ENCODE peak calls at places on chromosomes 6 and 20, in nine cellular contexts. I, G, D, R, J, H, T, F and V are unnamed samples.

GRCh38 chr6:56488281-56488680 is 154.4 kb downstream of the DST start:
- DNase-seq in I (no peak), G (no peak), D (no peak), R (no peak), J (no peak), H (no peak), T (no peak), F (no peak), V (no peak)

GRCh38 chr20:24034820-24035219 is 46.2 kb upstream of the GGTLC1 start:
- DNase-seq in I (no peak), G (peak), D (peak), R (no peak), J (no peak), H (no peak), T (no peak), F (no peak), V (no peak)

GRCh38 chr20:49424536-49424935 is 57.9 kb downstream of the KCNB1 start:
- DNase-seq in I (no peak), G (no peak), D (no peak), R (no peak), J (no peak), H (peak), T (no peak), F (no peak), V (no peak)

GRCh38 chr20:8389381-8390368 is 257.6 kb downstream of the PLCB1 start:
- DNase-seq in I (no peak), G (no peak), D (peak), R (no peak), J (peak), H (peak), T (no peak), F (no peak), V (peak)

GRCh38 chr6:123962508-123962907 is 158.8 kb downstream of the NKAIN2 start:
- DNase-seq in I (no peak), G (peak), D (no peak), R (no peak), J (no peak), H (no peak), T (no peak), F (no peak), V (peak)

GRCh38 chr20:6651016-6651415 is 116.5 kb upstream of the BMP2 start:
- DNase-seq in I (no peak), G (no peak), D (peak), R (no peak), J (peak), H (peak), T (peak), F (no peak), V (no peak)

GRCh38 chr20:4962257-4962855 is 39.0 kb downstream of the SLC23A2 start:
- DNase-seq in I (peak), G (no peak), D (no peak), R (no peak), J (no peak), H (no peak), T (no peak), F (no peak), V (no peak)

GRCh38 chr6:3403244-3404154 is 53.4 kb downstream of the SLC22A23 start:
- DNase-seq in I (no peak), G (peak), D (no peak), R (no peak), J (no peak), H (no peak), T (no peak), F (no peak), V (peak)

GRCh38 chr6:27096834-27097511 is 150.5 kb upstream of the PRSS16 start:
- DNase-seq in I (no peak), G (peak), D (peak), R (peak), J (peak), H (peak), T (peak), F (no peak), V (peak)
- H3K4me3 ChIP-seq in I (no peak), G (peak), D (peak), R (no peak), J (peak), H (peak), T (peak), F (peak), V (peak)

GRCh38 chr20:32019563-32020463 is 9.6 kb downstream of the CCM2L start:
- DNase-seq in I (no peak), G (no peak), D (no peak), R (no peak), J (no peak), H (peak), T (no peak), F (no peak), V (no peak)
- H3K4me3 ChIP-seq in I (no peak), G (no peak), D (no peak), R (no peak), J (no peak), H (no peak), T (no peak), F (peak), V (peak)

GRCh38 chr20:1809121-1809520 is 86.1 kb upstream of the SIRPA start:
- DNase-seq in I (no peak), G (no peak), D (peak), R (no peak), J (peak), H (peak), T (peak), F (no peak), V (no peak)
- H3K4me3 ChIP-seq in I (no peak), G (no peak), D (no peak), R (no peak), J (no peak), H (peak), T (no peak), F (no peak), V (no peak)

GRCh38 chr6:25875563-25875905 is 1.5 kb upstream of the SLC17A3 start:
- DNase-seq in I (no peak), G (no peak), D (no peak), R (no peak), J (no peak), H (no peak), T (no peak), F (no peak), V (no peak)
- H3K4me3 ChIP-seq in I (no peak), G (no peak), D (no peak), R (no peak), J (no peak), H (no peak), T (no peak), F (no peak), V (no peak)

GRCh38 chr6:26594730-26595632 is 1.8 kb upstream of the ABT1 start:
- DNase-seq in I (no peak), G (peak), D (peak), R (no peak), J (peak), H (peak), T (no peak), F (no peak), V (no peak)
- H3K4me3 ChIP-seq in I (peak), G (peak), D (no peak), R (no peak), J (peak), H (peak), T (peak), F (peak), V (no peak)

GRCh38 chr20:2798095-2798805 is 2.2 kb downstream of the CPXM1 start:
- DNase-seq in I (no peak), G (no peak), D (no peak), R (no peak), J (no peak), H (no peak), T (no peak), F (no peak), V (no peak)
- H3K4me3 ChIP-seq in I (no peak), G (no peak), D (no peak), R (no peak), J (no peak), H (no peak), T (no peak), F (no peak), V (no peak)

DNA sequence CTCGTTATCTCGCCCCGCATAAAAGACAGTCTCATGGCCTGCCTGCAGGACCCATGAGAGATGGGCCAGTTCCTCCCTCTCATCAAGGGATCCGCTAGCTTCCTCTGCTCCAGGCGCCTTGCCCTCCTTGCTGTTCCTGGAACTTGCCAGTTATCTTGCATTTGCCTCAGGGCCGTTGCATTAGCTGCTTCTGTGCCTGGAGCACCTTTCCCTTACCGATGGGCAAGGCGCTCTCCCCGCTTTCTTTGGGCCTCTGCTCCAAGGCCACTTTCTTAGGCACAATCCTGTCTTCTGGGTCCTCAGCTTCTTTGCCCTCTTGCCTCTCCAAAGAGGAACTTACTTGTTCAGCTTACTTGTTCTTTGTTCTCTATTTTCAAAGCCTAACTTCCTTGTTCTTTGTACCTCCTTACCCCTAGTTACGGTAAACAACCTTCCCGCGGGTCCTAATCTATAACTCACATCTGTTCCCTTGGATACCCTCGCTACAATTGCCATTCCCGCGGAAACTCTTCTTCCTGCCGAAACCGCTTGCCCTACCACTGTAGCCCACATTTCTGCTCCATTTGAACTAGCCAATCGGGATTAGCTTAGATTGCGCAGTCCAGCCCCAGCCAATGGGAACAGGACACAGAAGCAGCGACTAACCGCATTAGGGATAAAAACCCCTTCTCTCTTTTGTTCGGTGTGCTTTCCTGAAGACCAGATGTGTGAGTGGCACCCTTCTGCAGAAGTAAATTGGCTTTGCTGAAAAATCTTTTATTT is 887 bp upstream of the NSFL1C start:
- DNase-seq in I (no peak), G (no peak), D (no peak), R (no peak), J (no peak), H (no peak), T (no peak), F (no peak), V (no peak)
- H3K4me3 ChIP-seq in I (no peak), G (peak), D (no peak), R (no peak), J (no peak), H (no peak), T (no peak), F (peak), V (peak)

DNA sequence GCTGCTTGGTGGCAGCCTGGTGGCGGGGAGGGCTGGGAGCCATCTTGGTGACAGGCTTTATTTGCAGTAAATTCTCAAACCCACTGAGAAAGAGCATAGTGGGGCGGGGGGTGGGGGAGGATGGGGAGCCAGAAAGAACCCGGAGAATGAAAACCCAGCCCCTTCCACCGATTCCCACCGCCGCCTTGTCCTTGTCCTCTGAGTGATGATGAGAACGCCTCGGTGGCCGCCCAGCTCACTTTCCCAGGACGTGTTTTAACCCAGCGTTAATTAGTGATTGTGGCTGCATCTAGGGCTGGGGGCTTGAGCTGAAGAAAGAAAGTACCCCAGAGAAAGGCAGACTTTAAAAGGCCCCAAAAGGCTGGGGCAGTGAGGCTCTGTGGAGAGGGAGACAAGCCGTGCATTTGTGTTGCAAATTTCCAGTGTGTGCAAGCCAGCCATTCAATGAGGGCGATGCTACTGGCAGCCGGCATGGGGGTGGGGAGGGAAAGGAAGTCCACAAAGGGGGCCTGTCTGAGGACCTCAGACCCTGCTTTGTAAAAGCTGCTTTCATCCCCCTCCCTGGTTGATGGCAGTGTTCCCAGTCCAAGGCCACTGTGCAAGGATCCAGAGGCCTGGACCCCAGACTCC is 6.2 kb upstream of the GHRH start:
- DNase-seq in I (no peak), G (no peak), D (no peak), R (no peak), J (no peak), H (no peak), T (no peak), F (no peak), V (no peak)
- H3K4me3 ChIP-seq in I (no peak), G (no peak), D (no peak), R (no peak), J (no peak), H (no peak), T (no peak), F (no peak), V (no peak)

DNA sequence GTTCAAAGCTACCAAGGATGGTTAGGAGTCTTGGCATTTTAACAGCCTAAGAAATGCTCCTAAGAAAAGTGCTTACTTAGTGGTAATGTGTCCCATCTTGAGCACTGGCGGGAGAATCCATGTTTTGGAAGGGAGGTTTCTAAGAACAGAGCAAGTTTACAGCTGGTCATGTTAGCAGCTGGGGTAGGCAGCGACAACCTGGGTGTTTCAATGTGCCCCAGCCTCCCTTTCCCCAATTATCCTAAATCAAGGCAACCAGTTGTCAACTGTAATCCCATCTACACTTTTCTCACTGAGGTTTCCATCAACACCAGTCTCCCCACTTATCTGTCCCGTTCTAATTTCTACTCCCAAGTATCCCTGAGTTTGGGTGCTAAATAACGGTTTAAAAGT is 1.7 kb upstream of the JAG1 start:
- DNase-seq in I (no peak), G (no peak), D (no peak), R (no peak), J (no peak), H (no peak), T (no peak), F (no peak), V (no peak)
- H3K4me3 ChIP-seq in I (no peak), G (peak), D (no peak), R (no peak), J (no peak), H (no peak), T (no peak), F (peak), V (peak)

GRCh38 chr6:53483423-53484353 is 61.2 kb downstream of the GCLC start:
- DNase-seq in I (peak), G (no peak), D (peak), R (peak), J (no peak), H (peak), T (no peak), F (peak), V (no peak)

GRCh38 chr6:53487080-53487479 is 57.8 kb downstream of the GCLC start:
- DNase-seq in I (no peak), G (no peak), D (peak), R (no peak), J (no peak), H (no peak), T (no peak), F (no peak), V (no peak)

GRCh38 chr6:53484409-53485280 is 60.3 kb downstream of the GCLC start:
- DNase-seq in I (peak), G (peak), D (peak), R (no peak), J (peak), H (peak), T (no peak), F (no peak), V (peak)

GRCh38 chr6:53481328-53481727 is 63.6 kb downstream of the GCLC start:
- DNase-seq in I (no peak), G (no peak), D (no peak), R (no peak), J (no peak), H (no peak), T (no peak), F (no peak), V (no peak)

GRCh38 chr6:53486679-53487078 is 58.2 kb downstream of the GCLC start:
- DNase-seq in I (no peak), G (no peak), D (no peak), R (no peak), J (no peak), H (no peak), T (no peak), F (no peak), V (no peak)
- H3K4me3 ChIP-seq in I (no peak), G (no peak), D (no peak), R (no peak), J (no peak), H (no peak), T (no peak), F (no peak), V (no peak)